ENCODE peak calls at places on chromosomes 16 and 17, in five cellular contexts. Y is prostate gland, L is stomach, B is transverse colon, C is SK-N-SH. M is an unnamed sample. For H3K27me3 and H3K36me3, the result is how much of the 10 kb centered on the place peaks cover.

GRCh38 chr17:43334744-43335400 is 63.9 kb upstream of the ARL4D start:
- DNase-seq in B (no peak), C (no peak), Y (no peak), L (no peak), M (no peak)

GRCh38 chr16:56912746-56913703 is 18.9 kb upstream of the HERPUD1 start:
- DNase-seq in B (peak), Y (no peak), L (no peak), C (no peak), M (no peak)

GRCh38 chr17:18966831-18967624 is 15.1 kb downstream of the SLC5A10 start:
- DNase-seq in L (peak), B (peak), C (no peak), Y (no peak), M (no peak)

GRCh38 chr16:17370233-17371013 is 100.3 kb downstream of the XYLT1 start:
- DNase-seq in Y (no peak), C (peak), B (no peak), L (no peak), M (no peak)

GRCh38 chr16:79843631-79844043 is 243.1 kb upstream of the MAF start:
- DNase-seq in L (no peak), C (no peak), B (no peak), Y (no peak), M (no peak)

GRCh38 chr17:42531455-42532354 is 4.3 kb upstream of the NAGLU start:
- DNase-seq in C (peak), B (peak), L (peak), Y (no peak), M (no peak)

GRCh38 chr16:4846503-4846900 is 586 bp downstream of the GLYR1 start:
- DNase-seq in L (peak), C (peak), Y (peak), B (peak), M (peak)

GRCh38 chr16:15592324-15592723 is 50.6 kb downstream of the MARF1 start:
- DNase-seq in B (peak), Y (no peak), L (no peak), C (no peak), M (no peak)

GRCh38 chr17:19018600-19018950 is 14.0 kb upstream of the FAM83G start:
- DNase-seq in Y (no peak), B (no peak), C (no peak), L (no peak), M (no peak)

GRCh38 chr17:77247048-77247541 is 106.3 kb downstream of the SEC14L1 start:
- DNase-seq in B (peak), Y (peak), L (peak), C (peak), M (no peak)

GRCh38 chr17:8120520-8121443 is 2.5 kb upstream of the ALOXE3 start:
- DNase-seq in C (peak), B (peak), L (peak), Y (peak), M (no peak)

GRCh38 chr16:30658731-30659506 is 688 bp downstream of the FBRS start:
- DNase-seq in C (peak), B (no peak), L (peak), Y (peak), M (no peak)

GRCh38 chr16:185691-186090 is 5.4 kb downstream of the HBQ1 start:
- DNase-seq in B (no peak), C (no peak), Y (no peak), L (no peak), M (no peak)

GRCh38 chr17:78725448-78726021 is 56.5 kb downstream of the CYTH1 start:
- DNase-seq in B (no peak), Y (no peak), L (no peak), C (no peak), M (no peak)

GRCh38 chr16:88194397-88195020 is 188.2 kb upstream of the ZNF469 start:
- DNase-seq in B (peak), L (no peak), Y (no peak), C (peak), M (no peak)

GRCh38 chr16:47503936-47504335 is 42.8 kb downstream of the PHKB start:
- DNase-seq in B (no peak), L (no peak), C (no peak), Y (no peak), M (no peak)

GRCh38 chr17:31721291-31722025 is 137.6 kb downstream of the COPRS start:
- DNase-seq in L (no peak), C (no peak), Y (no peak), B (no peak), M (no peak)

GRCh38 chr16:29674188-29674587 is 4.8 kb upstream of the QPRT start:
- DNase-seq in B (peak), C (no peak), L (no peak), Y (peak), M (no peak)

GRCh38 chr17:33832295-33832694 is 422.8 kb upstream of the CCL2 start:
- DNase-seq in Y (no peak), C (no peak), B (no peak), L (no peak), M (no peak)

GRCh38 chr16:85752511-85753420 is 1.9 kb upstream of the C16orf74 start:
- DNase-seq in Y (peak), L (peak), C (peak), B (peak), M (peak)

GRCh38 chr17:44901323-44901965 is 2.2 kb upstream of the EFTUD2 start:
- DNase-seq in C (no peak), B (no peak), L (no peak), Y (no peak), M (no peak)

GRCh38 chr17:83037084-83037950 is 42.1 kb upstream of the METRNL start:
- DNase-seq in B (no peak), C (peak), L (no peak), Y (no peak), M (no peak)

GRCh38 chr16:12010388-12011251 is 34.1 kb downstream of the SNX29 start:
- DNase-seq in C (no peak), Y (no peak), B (no peak), L (no peak), M (no peak)

GRCh38 chr16:58222532-58223316 is 24.8 kb upstream of the CSNK2A2 start:
- DNase-seq in C (no peak), Y (no peak), B (no peak), L (no peak), M (no peak)

GRCh38 chr17:76547183-76547641 is 7.4 kb downstream of the PRCD start:
- DNase-seq in B (peak), Y (peak), C (peak), L (peak), M (no peak)

GRCh38 chr17:29748400-29748799 is 125.7 kb upstream of the CORO6 start:
- DNase-seq in L (no peak), Y (no peak), C (no peak), B (no peak), M (no peak)

GRCh38 chr17:67829331-67829730 is 4.0 kb downstream of the BPTF start:
- DNase-seq in C (no peak), L (no peak), B (no peak), Y (no peak), M (no peak)

GRCh38 chr17:52035336-52035915 is 123.1 kb downstream of the CA10 start:
- DNase-seq in L (no peak), C (no peak), B (no peak), Y (no peak), M (no peak)

GRCh38 chr17:69574257-69575197 is 160.0 kb downstream of the MAP2K6 start:
- DNase-seq in Y (no peak), L (no peak), C (no peak), B (no peak), M (no peak)

GRCh38 chr17:2101448-2102257 is 46.8 kb downstream of the HIC1 start:
- DNase-seq in L (peak), B (peak), C (no peak), Y (peak), M (peak)

GRCh38 chr17:76517638-76518038 is 16.4 kb upstream of the RHBDF2 start:
- DNase-seq in Y (no peak), L (no peak), C (no peak), B (no peak), M (no peak)

DNA sequence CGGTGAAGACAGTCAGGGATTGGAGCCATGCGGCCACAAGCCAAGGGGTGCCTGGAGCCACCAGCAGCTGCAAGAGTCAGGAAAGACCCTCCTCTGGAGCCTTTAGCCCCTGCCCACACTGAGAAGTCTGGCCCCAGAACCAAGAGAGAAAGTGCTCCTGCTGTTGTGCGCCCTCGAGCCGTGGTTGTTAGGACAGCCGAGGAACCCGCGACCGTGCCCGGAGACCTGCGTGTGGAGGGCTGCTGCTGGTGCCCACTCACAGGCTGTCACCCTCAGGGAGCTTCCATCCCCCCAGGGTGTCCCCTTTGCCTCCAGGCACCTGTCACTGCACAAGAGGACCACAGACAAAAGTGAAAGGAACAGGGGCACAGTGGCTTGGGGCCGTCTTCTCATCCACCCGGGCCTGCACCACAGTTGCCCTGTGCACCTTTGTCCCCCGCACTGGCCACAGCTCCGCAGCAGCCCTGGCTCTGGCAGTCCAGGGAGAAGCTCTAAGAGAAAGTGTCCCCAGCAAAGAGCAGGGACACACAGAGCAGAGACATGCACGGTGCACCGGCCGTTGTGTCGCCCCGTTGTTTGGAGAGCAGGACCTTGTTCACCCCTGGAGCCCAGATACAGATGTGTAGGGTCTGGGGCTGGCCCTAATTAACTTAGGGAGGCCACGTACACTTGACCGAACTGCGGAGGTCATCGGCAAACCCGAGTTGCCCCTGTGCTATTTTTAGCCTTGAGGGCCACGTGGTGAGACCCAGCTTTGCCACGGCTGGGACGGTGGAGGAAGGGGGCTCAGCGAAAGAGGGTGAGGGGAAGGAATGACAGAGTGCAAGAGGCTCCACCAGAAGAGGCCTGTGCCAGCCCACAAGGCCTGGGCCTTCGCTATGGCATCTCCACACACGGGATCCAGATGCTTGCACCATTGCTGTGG is 329.2 kb downstream of the C16orf95 start:
- DNase-seq in Y (no peak), C (no peak), L (no peak), B (no peak), M (peak)
- H3K27me3 ChIP-seq in Y (under half), C (under half), L (under half), B (under half), M (under half)

DNA sequence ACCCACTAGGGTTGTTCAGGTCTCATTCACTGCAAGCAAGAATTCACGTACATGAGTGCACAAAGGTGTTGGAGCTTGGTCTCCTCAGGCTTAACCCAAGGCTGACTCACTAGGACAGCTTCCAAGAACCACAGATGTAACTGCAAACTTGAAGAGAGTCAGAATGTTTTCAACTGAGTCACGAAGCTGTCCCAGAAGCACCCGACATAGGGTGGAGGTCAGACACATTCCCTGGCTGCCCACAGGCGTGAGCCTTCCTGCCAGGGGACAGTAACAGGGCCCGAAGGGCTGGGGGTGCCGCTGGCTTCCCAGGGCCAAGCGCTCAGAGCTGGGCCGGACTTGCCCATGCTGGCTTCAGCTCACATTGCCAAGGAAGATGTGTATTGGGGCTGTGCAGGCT is 14.1 kb downstream of the CMTM3 start:
- DNase-seq in Y (no peak), L (no peak), C (no peak), B (no peak), M (no peak)
- H3K36me3 ChIP-seq in Y (under half), L (half or more), C (under half), B (under half), M (under half)

DNA sequence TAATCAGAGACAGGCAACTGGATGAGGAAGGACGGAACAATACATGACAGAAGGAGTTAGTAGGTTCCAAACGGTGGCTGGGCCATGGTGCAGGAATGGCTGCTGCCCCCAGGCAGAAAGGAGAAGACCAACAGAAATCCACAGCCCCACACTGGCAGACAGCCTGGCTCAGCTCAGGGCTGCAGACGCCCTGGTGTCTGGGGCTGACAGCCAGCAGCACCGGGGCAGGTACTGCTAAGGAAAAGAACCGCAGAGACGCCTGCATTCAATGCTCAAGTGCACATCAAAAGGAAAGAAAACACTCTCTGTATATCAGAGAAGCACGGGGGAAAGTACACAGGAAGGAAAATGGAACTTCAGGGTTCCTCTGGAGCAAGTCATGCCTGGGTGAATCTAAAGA is 53.4 kb downstream of the GAS7 start:
- DNase-seq in C (no peak), B (no peak), L (no peak), Y (no peak), M (no peak)
- TF ChIP-seq POLR2AphosphoS5 in C (no peak), B (no peak), L (no peak), Y (no peak), M (no peak)

GRCh38 chr16:54287018-54287757 is 601 bp upstream of the IRX3 start:
- DNase-seq in C (no peak), Y (peak), L (no peak), B (no peak), M (no peak)
- H3K27me3 ChIP-seq in C (under half), Y (under half), L (half or more), B (half or more), M (under half)

GRCh38 chr17:80277751-80278671 is 17.4 kb downstream of the RNF213 start:
- DNase-seq in Y (peak), C (peak), L (no peak), B (no peak), M (peak)
- H3K36me3 ChIP-seq in Y (under half), C (under half), L (half or more), B (under half), M (under half)